ENCODE peak calls at places on chromosome 4, in seven cellular contexts. E, N, X, S, U, I and O are unnamed samples.

GRCh38 chr4:121462660-121463261 is 81.9 kb upstream of the QRFPR start:
- DNase-seq in X (no peak), N (peak), U (no peak), I (no peak), E (peak), S (no peak), O (peak)

GRCh38 chr4:121150003-121150402 is 14.1 kb downstream of the TNIP3 start:
- DNase-seq in N (no peak), X (no peak), E (no peak), S (no peak), U (no peak), I (no peak), O (peak)

GRCh38 chr4:79865253-79865652 is 207.8 kb downstream of the ANTXR2 start:
- DNase-seq in S (no peak), E (no peak), X (no peak), N (no peak), I (no peak), U (no peak), O (peak)

GRCh38 chr4:111066001-111066400 is 443.1 kb upstream of the PITX2 start:
- DNase-seq in X (no peak), E (no peak), N (no peak), U (no peak), S (no peak), I (no peak), O (no peak)

GRCh38 chr4:187354740-187355139 is 631.1 kb upstream of the FAT1 start:
- DNase-seq in X (no peak), U (no peak), N (no peak), E (no peak), I (no peak), S (no peak), O (no peak)

GRCh38 chr4:48295116-48295515 is 25.5 kb upstream of the TEC start:
- DNase-seq in E (no peak), S (no peak), U (no peak), X (no peak), N (no peak), I (no peak), O (no peak)

GRCh38 chr4:24260922-24261581 is 323.3 kb downstream of the DHX15 start:
- DNase-seq in N (peak), U (no peak), I (no peak), E (no peak), X (no peak), S (no peak), O (no peak)

GRCh38 chr4:127403523-127404084 is 229.2 kb upstream of the INTU start:
- DNase-seq in E (no peak), U (no peak), I (no peak), X (no peak), S (no peak), N (no peak), O (peak)

GRCh38 chr4:103754844-103755243 is 35.1 kb upstream of the TACR3 start:
- DNase-seq in E (no peak), N (no peak), S (no peak), X (no peak), I (no peak), U (no peak), O (no peak)

GRCh38 chr4:169385356-169385755 is 114.6 kb upstream of the SH3RF1 start:
- DNase-seq in N (no peak), E (no peak), U (no peak), I (no peak), S (no peak), X (no peak), O (no peak)

GRCh38 chr4:41611881-41612871 is 74.2 kb downstream of the LIMCH1 start:
- DNase-seq in N (no peak), E (peak), I (no peak), X (no peak), S (no peak), U (no peak), O (peak)

GRCh38 chr4:15078682-15079642 is 76.7 kb downstream of the CPEB2 start:
- DNase-seq in I (no peak), N (no peak), S (no peak), U (no peak), E (no peak), X (no peak), O (no peak)

GRCh38 chr4:74056114-74056857 is 17.8 kb upstream of the CXCL3 start:
- DNase-seq in N (no peak), E (no peak), U (no peak), X (no peak), I (no peak), S (no peak), O (peak)

GRCh38 chr4:151692821-151693504 is 67.8 kb downstream of the GATB start:
- DNase-seq in X (no peak), E (no peak), N (no peak), I (no peak), S (no peak), U (no peak), O (peak)